ENCODE peak calls at places on chromosomes 7 and 10, in five cellular contexts. G is K562, U is WTC11, J is H1, D is HepG2. F is an unnamed sample.

GRCh38 chr10:17836917-17837316 is 27.8 kb downstream of the MRC1 start:
- DNase-seq in G (no peak), U (peak), J (peak), D (peak), F (no peak)

GRCh38 chr7:2641406-2642393 is 9.9 kb downstream of the TTYH3 start:
- DNase-seq in G (no peak), U (peak), J (peak), D (peak), F (peak)

GRCh38 chr10:116538992-116539391 is 6.7 kb upstream of the PNLIP start:
- DNase-seq in G (no peak), U (no peak), J (no peak), D (no peak), F (no peak)

GRCh38 chr10:99976886-99977391 is 32.8 kb downstream of the DNMBP start:
- DNase-seq in G (no peak), U (no peak), J (no peak), D (no peak), F (no peak)

GRCh38 chr7:155090647-155091046 is 20.5 kb downstream of the HTR5A start:
- DNase-seq in G (no peak), U (no peak), J (no peak), D (no peak), F (no peak)

GRCh38 chr10:73439605-73440298 is 6.4 kb upstream of the MSS51 start:
- DNase-seq in G (no peak), U (no peak), J (no peak), D (no peak), F (no peak)

GRCh38 chr7:133782470-133782869 is 344.7 kb upstream of the LRGUK start:
- DNase-seq in G (no peak), U (no peak), J (no peak), D (no peak), F (no peak)

GRCh38 chr10:102811346-102811745 is 25.9 kb downstream of the CYP17A1 start:
- DNase-seq in G (no peak), U (no peak), J (no peak), D (no peak), F (no peak)

GRCh38 chr7:99752354-99752753 is 17.4 kb upstream of the CYP3A7 start:
- DNase-seq in G (no peak), U (no peak), J (no peak), D (no peak), F (no peak)

GRCh38 chr7:98278936-98279335 is 2.5 kb upstream of the BRI3 start:
- DNase-seq in G (no peak), U (no peak), J (no peak), D (no peak), F (no peak)

GRCh38 chr10:29590598-29591415 is 44.0 kb downstream of the SVIL start:
- DNase-seq in G (peak), U (no peak), J (no peak), D (peak), F (no peak)

GRCh38 chr7:82507976-82508677 is 64.5 kb upstream of the CACNA2D1 start:
- DNase-seq in G (no peak), U (peak), J (peak), D (no peak), F (no peak)

DNA sequence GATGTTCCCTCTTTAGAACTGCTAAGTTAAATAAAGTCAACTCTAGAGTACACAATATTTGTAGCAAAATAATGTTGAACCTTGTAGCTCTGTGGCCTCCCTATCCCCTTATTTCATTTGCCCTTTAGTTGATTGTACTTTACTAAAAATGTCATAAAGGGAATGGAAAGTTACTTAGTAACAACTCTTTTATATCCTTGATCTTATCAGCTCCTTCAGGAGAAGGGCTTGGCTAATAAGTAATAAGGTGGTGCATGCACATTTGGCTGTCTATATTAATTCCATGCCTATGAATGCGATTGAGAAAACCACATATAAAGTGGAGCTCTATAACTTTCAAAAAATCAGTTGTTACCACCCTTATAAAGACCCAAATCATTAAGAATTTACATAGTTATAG is 41.5 kb upstream of the GATA3 start:
- DNase-seq in G (no peak), U (no peak), J (no peak), D (no peak), F (no peak)
- TF ChIP-seq CREB1 in G (no peak), U (no peak), J (no peak), D (no peak), F (no peak)

GRCh38 chr7:129095258-129095657 is 40.3 kb upstream of the TNPO3 start:
- DNase-seq in G (no peak), U (no peak), J (no peak), D (no peak), F (peak)
- TF ChIP-seq ATF2 in G (no peak), U (no peak), J (no peak), D (no peak), F (peak)

DNA sequence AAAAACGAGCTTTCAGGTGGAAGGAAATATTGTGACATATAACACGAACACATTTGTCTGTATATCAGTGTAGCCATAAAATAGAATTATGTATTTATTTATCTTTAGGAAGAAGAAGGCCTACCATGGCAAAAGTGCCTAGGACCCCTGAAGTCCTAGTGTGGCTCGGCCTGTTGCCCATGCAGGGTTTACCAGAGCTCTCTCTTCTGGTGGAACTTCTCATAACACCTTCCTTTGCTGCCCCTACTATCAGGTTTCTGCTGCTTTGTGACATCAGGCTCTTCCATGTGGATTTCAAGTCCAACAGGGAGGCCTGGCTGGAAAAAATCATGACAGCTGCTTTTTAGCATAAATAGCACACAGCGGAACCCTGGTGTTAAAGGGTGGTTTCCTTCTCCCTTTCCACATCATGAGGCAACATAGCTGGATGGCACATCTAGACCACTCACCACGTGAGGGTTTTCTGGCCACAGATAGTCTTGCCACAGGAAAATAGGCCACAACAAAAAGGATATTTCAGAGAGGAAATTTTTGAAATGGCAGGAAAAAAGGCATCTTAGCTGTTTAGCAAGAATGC is 44.8 kb upstream of the ADO start:
- DNase-seq in G (no peak), U (no peak), J (no peak), D (no peak), F (no peak)
- TF ChIP-seq CREB1 in G (no peak), U (no peak), J (no peak), D (no peak), F (no peak)

GRCh38 chr7:128398016-128398840 is 11.6 kb downstream of the IMPDH1 start:
- DNase-seq in G (peak), U (peak), J (peak), D (no peak), F (no peak)
- TF ChIP-seq ATF2 in G (no peak), U (no peak), J (no peak), D (no peak), F (no peak)

GRCh38 chr7:111639894-111640293 is 77.6 kb upstream of the IMMP2L start:
- DNase-seq in G (no peak), U (no peak), J (no peak), D (no peak), F (no peak)
- TF ChIP-seq CREB1 in G (no peak), U (no peak), J (no peak), D (no peak), F (no peak)

GRCh38 chr7:75662579-75663301 is 76.0 kb downstream of the HIP1 start:
- DNase-seq in G (no peak), U (no peak), J (no peak), D (no peak), F (peak)
- TF ChIP-seq ATF2 in G (no peak), U (no peak), J (no peak), D (no peak), F (peak)